ENCODE peak calls at places on chromosome 21, in five cellular contexts. K is naive thymus-derived CD4-positive, alpha-beta T cell; N is kidney; G is bronchial epithelial cell; T is PC-3. S is an unnamed sample.

GRCh38 chr21:36788116-36788515 is 89.2 kb downstream of the SIM2 start:
- DNase-seq in K (no peak), N (peak; percentile 89), T (peak; percentile 74), G (no peak), S (no peak)

GRCh38 chr21:38679531-38679930 is 126.2 kb upstream of the ETS2 start:
- DNase-seq in N (no peak), T (peak; percentile 63), K (no peak), G (peak; percentile 8), S (no peak)

GRCh38 chr21:23968722-23969647 is 1638.3 kb downstream of the MRPL39 start:
- DNase-seq in G (no peak), K (peak; percentile 75), T (peak; percentile 93), N (no peak), S (peak; percentile 85)

GRCh38 chr21:14836950-14837349 is 227.8 kb downstream of the NRIP1 start:
- DNase-seq in N (no peak), G (no peak), K (no peak), T (peak; percentile 29), S (no peak)

GRCh38 chr21:44618504-44618903 is 6.6 kb downstream of the KRTAP10-8 start:
- DNase-seq in N (no peak), T (peak; percentile 22), K (no peak), G (no peak), S (no peak)

GRCh38 chr21:39668369-39668768 is 55.6 kb downstream of the B3GALT5 start:
- DNase-seq in K (no peak), T (no peak), G (no peak), N (no peak), S (no peak)

GRCh38 chr21:36260030-36260787 is 59.8 kb upstream of the MORC3 start:
- DNase-seq in T (peak; percentile 86), G (peak; percentile 63), K (peak; percentile 54), N (peak; percentile 41), S (peak; percentile 65)

GRCh38 chr21:44737706-44738354 is 26.5 kb upstream of the TSPEAR start:
- DNase-seq in T (peak; percentile 14), K (no peak), N (no peak), G (no peak), S (no peak)

GRCh38 chr21:36976882-36977651 is 10.6 kb upstream of the HLCS start:
- DNase-seq in K (no peak), G (peak; percentile 66), T (peak; percentile 96), N (no peak), S (peak; percentile 35)

GRCh38 chr21:34908424-34909055 is 140.6 kb downstream of the RUNX1 start:
- DNase-seq in K (no peak), G (peak; percentile 53), T (peak; percentile 72), N (no peak), S (no peak)

GRCh38 chr21:21714396-21714795 is 716.2 kb downstream of the NCAM2 start:
- DNase-seq in T (peak; percentile 5), N (no peak), G (peak; percentile 1), K (no peak), S (no peak)

GRCh38 chr21:36709030-36709867 is 10.3 kb downstream of the SIM2 start:
- DNase-seq in T (no peak), N (no peak), K (no peak), G (no peak), S (no peak)

GRCh38 chr21:38959686-38960049 is 153.9 kb downstream of the ETS2 start:
- DNase-seq in T (no peak), N (no peak), K (no peak), G (no peak), S (no peak)

GRCh38 chr21:21682172-21682571 is 684.0 kb downstream of the NCAM2 start:
- DNase-seq in N (no peak), T (peak; percentile 52), K (no peak), G (no peak), S (no peak)

GRCh38 chr21:44051462-44051941 is 39.4 kb downstream of the TRAPPC10 start:
- DNase-seq in T (no peak), G (no peak), K (no peak), N (peak; percentile 84), S (no peak)

GRCh38 chr21:31337991-31338891 is 5.8 kb downstream of the TIAM1 start:
- DNase-seq in N (no peak), K (no peak), G (peak; percentile 71), T (no peak), S (no peak)

GRCh38 chr21:35476616-35477395 is 427.7 kb upstream of the RUNX1 start:
- DNase-seq in T (peak; percentile 54), K (no peak), G (no peak), N (no peak), S (no peak)

GRCh38 chr21:35508389-35508888 is 459.3 kb upstream of the RUNX1 start:
- DNase-seq in T (peak; percentile 92), K (no peak), N (peak; percentile 79), G (peak; percentile 47), S (no peak)

GRCh38 chr21:18164933-18165332 is 79.7 kb upstream of the CHODL start:
- DNase-seq in K (no peak), N (no peak), G (peak; percentile 18), T (peak; percentile 2), S (no peak)

GRCh38 chr21:19922122-19922521 is 1076.1 kb upstream of the NCAM2 start:
- DNase-seq in T (no peak), N (no peak), K (no peak), G (no peak), S (no peak)

GRCh38 chr21:21547368-21547953 is 549.3 kb downstream of the NCAM2 start:
- DNase-seq in N (no peak), T (no peak), K (no peak), G (no peak), S (no peak)

GRCh38 chr21:15309022-15309590 is 244.3 kb upstream of the NRIP1 start:
- DNase-seq in K (no peak), T (peak; percentile 59), N (no peak), G (peak; percentile 94), S (no peak)

GRCh38 chr21:34510148-34511142 is 1.6 kb downstream of the KCNE1 start:
- DNase-seq in G (peak; percentile 55), K (no peak), N (peak; percentile 88), T (peak; percentile 75), S (no peak)

GRCh38 chr21:19607983-19608668 is 1204.5 kb upstream of the TMPRSS15 start:
- DNase-seq in K (no peak), G (no peak), N (no peak), T (no peak), S (no peak)

GRCh38 chr21:16509466-16509865 is 779.7 kb downstream of the USP25 start:
- DNase-seq in N (no peak), T (no peak), G (no peak), K (no peak), S (no peak)

GRCh38 chr21:22174746-22175145 is 1176.5 kb downstream of the NCAM2 start:
- DNase-seq in K (no peak), G (peak; percentile 27), N (no peak), T (peak; percentile 27), S (no peak)

GRCh38 chr21:38729745-38730401 is 75.9 kb upstream of the ETS2 start:
- DNase-seq in G (no peak), T (no peak), K (no peak), N (no peak), S (no peak)

DNA sequence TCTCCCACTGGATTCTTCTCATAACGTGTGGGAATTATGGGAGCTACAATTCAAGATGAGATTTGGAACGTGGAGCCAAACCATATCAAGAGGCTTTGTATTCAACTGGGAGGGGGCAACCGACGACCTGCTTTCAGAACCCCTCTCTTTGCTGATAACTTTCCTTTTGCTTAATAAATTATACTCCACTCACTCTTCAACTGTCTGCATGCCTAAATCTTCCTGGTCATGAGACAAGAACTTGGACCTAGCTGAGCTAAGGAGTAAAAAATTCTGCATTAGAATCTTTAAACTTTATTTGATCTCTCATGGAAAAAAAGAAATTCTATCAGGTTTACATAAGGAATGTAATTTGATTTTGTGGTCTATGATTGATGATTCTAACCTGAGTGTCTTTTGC is 86.7 kb upstream of the CYYR1 start:
- DNase-seq in G (no peak), T (no peak), N (no peak), K (no peak), S (no peak)
- H3K4me3 ChIP-seq in G (no peak overlapping the region), T (no peak overlapping the region), N (no peak overlapping the region), K (no peak overlapping the region), S (no peak overlapping the region)

DNA sequence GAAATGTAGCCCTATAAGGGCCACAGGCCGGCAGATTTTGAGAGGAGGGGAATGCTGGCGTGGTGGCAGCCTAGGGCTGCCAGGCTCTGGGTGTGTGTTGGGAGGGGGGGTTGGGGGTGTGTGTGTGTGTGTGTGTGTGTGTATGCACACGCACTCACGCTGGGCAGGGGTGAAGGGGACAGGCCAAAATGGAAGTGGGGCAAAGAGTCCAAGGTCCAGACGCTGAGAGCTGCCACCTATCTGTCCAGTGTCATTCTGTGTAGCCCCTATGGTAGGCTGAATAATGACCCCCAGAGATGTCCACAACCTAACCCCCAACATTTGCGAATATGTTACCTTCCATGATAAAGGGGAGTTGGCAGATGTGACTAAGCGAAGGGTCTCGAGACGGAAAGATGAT is 10.6 kb upstream of the IFNGR2 start:
- DNase-seq in T (no peak), K (no peak), G (no peak), N (peak; percentile 25), S (no peak)
- H3K4me3 ChIP-seq in T (no peak overlapping the region), K (no peak overlapping the region), G (no peak overlapping the region), N (no peak overlapping the region), S (no peak overlapping the region)

GRCh38 chr21:42108941-42109340 is 37.8 kb downstream of the UMODL1 start:
- DNase-seq in T (no peak), K (no peak), G (no peak), N (peak; percentile 71), S (no peak)

GRCh38 chr21:42109473-42109872 is 38.4 kb downstream of the UMODL1 start:
- DNase-seq in N (peak; percentile 67), G (no peak), T (no peak), K (no peak), S (no peak)

GRCh38 chr21:42107177-42107880 is 36.2 kb downstream of the UMODL1 start:
- DNase-seq in K (no peak), N (peak; percentile 33), T (peak; percentile 19), G (no peak), S (no peak)

GRCh38 chr21:42107881-42108553 is 36.9 kb downstream of the UMODL1 start:
- DNase-seq in K (peak; percentile 57), T (peak; percentile 81), G (peak; percentile 33), N (peak; percentile 89), S (peak; percentile 23)

GRCh38 chr21:42108554-42108885 is 37.4 kb downstream of the UMODL1 start:
- DNase-seq in T (no peak), N (peak; percentile 64), K (no peak), G (no peak), S (no peak)
- H3K4me3 ChIP-seq in T (no peak overlapping the region), N (no peak overlapping the region), K (peak overlapping the region; percentile 11), G (no peak overlapping the region), S (peak overlapping the region; percentile 23)

GRCh38 chr21:41868062-41868710 is 11.0 kb downstream of the PRDM15 start:
- DNase-seq in T (no peak), K (no peak), N (no peak), G (no peak), S (no peak)
- H3K4me3 ChIP-seq in T (no peak overlapping the region), K (no peak overlapping the region), N (no peak overlapping the region), G (no peak overlapping the region), S (no peak overlapping the region)